ENCODE peak calls at places on chromosomes 7 and 10, in nine cellular contexts. J is AG04450, Y is H7, P is left colon, B is WTC11, V is BJ, L is cardiac muscle cell, S is lower leg skin, N is choroid plexus epithelial cell. T is an unnamed sample.

GRCh38 chr7:98840096-98840495 is 29.7 kb downstream of the TMEM130 start:
- DNase-seq in J (no peak), Y (no peak), P (no peak), B (no peak), V (no peak), L (no peak), S (no peak), N (no peak), T (no peak)

GRCh38 chr7:97006146-97006950 is 995 bp downstream of the DLX6 start:
- DNase-seq in J (no peak), Y (peak; percentile 91), P (peak; percentile 37), B (peak; percentile 76), V (no peak), L (peak; percentile 51), S (no peak), N (peak; percentile 5), T (no peak)

GRCh38 chr10:49783645-49784044 is 21.5 kb upstream of the OGDHL start:
- DNase-seq in J (no peak), Y (peak; percentile 24), P (no peak), B (no peak), V (no peak), L (no peak), S (no peak), N (no peak), T (no peak)

GRCh38 chr10:50526185-50526584 is 97.6 kb downstream of the SGMS1 start:
- DNase-seq in J (no peak), Y (no peak), P (no peak), B (no peak), V (no peak), L (no peak), S (no peak), N (no peak), T (no peak)

GRCh38 chr10:125141860-125142484 is 18.4 kb downstream of the CTBP2 start:
- DNase-seq in J (no peak), Y (no peak), P (no peak), B (no peak), V (no peak), L (no peak), S (no peak), N (no peak), T (no peak)

GRCh38 chr7:55158983-55159382 is 140.2 kb downstream of the EGFR start:
- DNase-seq in J (no peak), Y (no peak), P (no peak), B (no peak), V (no peak), L (no peak), S (no peak), N (no peak), T (no peak)

GRCh38 chr7:138527746-138528223 is 67.7 kb downstream of the TRIM24 start:
- DNase-seq in J (no peak), Y (no peak), P (no peak), B (no peak), V (no peak), L (peak; percentile 14), S (no peak), N (peak; percentile 12), T (no peak)

GRCh38 chr10:25815999-25816768 is 117.8 kb upstream of the MYO3A start:
- DNase-seq in J (no peak), Y (no peak), P (no peak), B (no peak), V (no peak), L (no peak), S (no peak), N (no peak), T (no peak)

GRCh38 chr10:49005270-49005669 is 65.6 kb upstream of the LRRC18 start:
- DNase-seq in J (no peak), Y (no peak), P (no peak), B (no peak), V (no peak), L (no peak), S (peak; percentile 55), N (no peak), T (no peak)

GRCh38 chr10:57165671-57166070 is 804.6 kb upstream of the ZWINT start:
- DNase-seq in J (no peak), Y (no peak), P (no peak), B (no peak), V (no peak), L (no peak), S (no peak), N (no peak), T (no peak)

GRCh38 chr7:142185069-142185468 is 72.8 kb downstream of the PRSS58 start:
- DNase-seq in J (no peak), Y (no peak), P (no peak), B (no peak), V (no peak), L (no peak), S (no peak), N (no peak), T (no peak)

GRCh38 chr7:5699951-5700384 is 81.5 kb downstream of the RNF216 start:
- DNase-seq in J (no peak), Y (peak; percentile 40), P (no peak), B (no peak), V (no peak), L (no peak), S (no peak), N (peak; percentile 75), T (no peak)

GRCh38 chr10:112898540-112899395 is 51.3 kb upstream of the TCF7L2 start:
- DNase-seq in J (no peak), Y (peak; percentile 48), P (peak; percentile 66), B (peak; percentile 82), V (no peak), L (peak; percentile 73), S (no peak), N (peak; percentile 63), T (no peak)

GRCh38 chr10:50421026-50421719 is 169.9 kb upstream of the ASAH2 start:
- DNase-seq in J (no peak), Y (peak; percentile 63), P (peak; percentile 21), B (peak; percentile 46), V (no peak), L (peak; percentile 59), S (peak; percentile 33), N (peak; percentile 67), T (no peak)

GRCh38 chr7:128365432-128365831 is 3.9 kb upstream of the PRRT4 start:
- DNase-seq in J (no peak), Y (no peak), P (no peak), B (no peak), V (no peak), L (no peak), S (no peak), N (no peak), T (no peak)

GRCh38 chr10:125878957-125879835 is 1.9 kb downstream of the DHX32 start:
- DNase-seq in J (peak; percentile 80), Y (no peak), P (no peak), B (no peak), V (peak; percentile 68), L (peak; percentile 76), S (no peak), N (peak; percentile 91), T (no peak)

GRCh38 chr10:102064868-102065560 is at the start of gene HPS6:
- DNase-seq in J (peak; percentile 51), Y (peak; percentile 94), P (peak; percentile 95), B (peak; percentile 74), V (peak; percentile 74), L (peak; percentile 95), S (peak; percentile 89), N (peak; percentile 91), T (peak; percentile 80)

GRCh38 chr7:22675917-22676343 is 51.1 kb upstream of the IL6 start:
- DNase-seq in J (peak; percentile 47), Y (no peak), P (no peak), B (no peak), V (no peak), L (peak; percentile 71), S (no peak), N (peak; percentile 82), T (no peak)

GRCh38 chr7:36117201-36117840 is 35.7 kb upstream of the EEPD1 start:
- DNase-seq in J (no peak), Y (no peak), P (no peak), B (no peak), V (no peak), L (no peak), S (no peak), N (peak; percentile 14), T (no peak)

GRCh38 chr10:67477868-67478267 is 218.1 kb downstream of the CTNNA3 start:
- DNase-seq in J (no peak), Y (no peak), P (no peak), B (no peak), V (no peak), L (no peak), S (no peak), N (no peak), T (no peak)

GRCh38 chr7:155663942-155664341 is 19.5 kb downstream of the RBM33 start:
- DNase-seq in J (no peak), Y (no peak), P (no peak), B (no peak), V (no peak), L (no peak), S (no peak), N (no peak), T (no peak)

T was measured in caudate nucleus.